ENCODE peak calls at places on chromosome 3, in nine cellular contexts. E is fibroblast of lung, A is transverse colon, L is adrenal gland, I is brain microvascular endothelial cell, X is ovary, Y is stomach, U is astrocyte, Q is HL-60. Z is an unnamed sample.

GRCh38 chr3:197333901-197334639 is 35.7 kb upstream of the DLG1 start:
- DNase-seq in U (peak), I (no peak), Q (no peak), A (no peak), X (no peak), L (no peak), E (no peak), Y (no peak), Z (peak)

GRCh38 chr3:177673105-177673804 is 476.0 kb upstream of the TBL1XR1 start:
- DNase-seq in X (no peak), I (peak), E (peak), Y (no peak), A (no peak), L (peak), U (peak), Q (no peak), Z (no peak)

GRCh38 chr3:66989860-66990696 is 8.0 kb upstream of the KBTBD8 start:
- DNase-seq in E (peak), I (no peak), U (no peak), A (no peak), Q (no peak), L (no peak), Y (no peak), X (no peak), Z (no peak)

GRCh38 chr3:196617256-196617655 is 22.2 kb upstream of the NRROS start:
- DNase-seq in X (no peak), A (no peak), Q (no peak), U (no peak), Y (no peak), E (no peak), I (no peak), L (no peak), Z (peak)

GRCh38 chr3:101567528-101568317 is 6.1 kb downstream of the TRMT10C start:
- DNase-seq in I (no peak), A (no peak), Q (no peak), U (peak), X (no peak), L (no peak), E (peak), Y (no peak), Z (no peak)

GRCh38 chr3:181824961-181825360 is 113.2 kb downstream of the SOX2 start:
- DNase-seq in U (no peak), Y (no peak), E (no peak), X (no peak), I (no peak), Q (no peak), L (no peak), A (no peak), Z (no peak)

GRCh38 chr3:184546252-184546651 is 15.3 kb upstream of the EPHB3 start:
- DNase-seq in L (peak), A (no peak), Y (no peak), E (no peak), U (no peak), X (no peak), Q (peak), I (no peak), Z (no peak)

GRCh38 chr3:13282528-13282985 is 137.6 kb downstream of the NUP210 start:
- DNase-seq in U (no peak), L (no peak), E (no peak), I (no peak), Y (no peak), X (no peak), A (no peak), Q (no peak), Z (no peak)

GRCh38 chr3:150607267-150608065 is 4.3 kb downstream of the SELENOT start:
- DNase-seq in A (no peak), Q (no peak), X (no peak), Y (no peak), E (no peak), I (no peak), U (no peak), L (no peak), Z (peak)

GRCh38 chr3:127646501-127647046 is 17.6 kb downstream of the PODXL2 start:
- DNase-seq in Q (no peak), X (no peak), U (no peak), E (no peak), Y (no peak), I (no peak), A (no peak), L (peak), Z (no peak)

GRCh38 chr3:152296990-152297389 is 28.3 kb downstream of the MBNL1 start:
- DNase-seq in Y (no peak), Q (no peak), L (no peak), I (no peak), X (no peak), U (peak), A (no peak), E (no peak), Z (no peak)
- H3K27ac ChIP-seq in Y (no peak), Q (no peak), L (no peak), I (no peak), X (no peak), U (no peak), A (peak), E (no peak), Z (no peak)

GRCh38 chr3:159821737-159822136 is 166.9 kb upstream of the IL12A start:
- DNase-seq in Q (no peak), U (no peak), E (no peak), L (no peak), A (no peak), I (no peak), Y (no peak), X (no peak), Z (no peak)
- TF ChIP-seq CTCF in Q (no peak), U (no peak), E (no peak), L (no peak), A (no peak), I (no peak), Y (no peak), X (no peak), Z (no peak)

GRCh38 chr3:130088061-130088460 is 6.4 kb downstream of the ALG1L2 start:
- DNase-seq in A (no peak), I (no peak), E (no peak), L (no peak), Q (no peak), Y (no peak), U (no peak), X (no peak), Z (no peak)

GRCh38 chr3:130091958-130092357 is 10.3 kb downstream of the ALG1L2 start:
- DNase-seq in Y (no peak), X (peak), A (no peak), Q (no peak), E (no peak), U (no peak), I (no peak), L (no peak), Z (no peak)

GRCh38 chr3:130093741-130094391 is 12.2 kb downstream of the ALG1L2 start:
- DNase-seq in U (no peak), Y (no peak), A (peak), E (no peak), X (no peak), I (no peak), Q (peak), L (no peak), Z (no peak)
- H3K27ac ChIP-seq in U (no peak), Y (no peak), A (peak), E (no peak), X (no peak), I (no peak), Q (peak), L (no peak), Z (no peak)

GRCh38 chr3:34012102-34012461 is 213.7 kb downstream of the PDCD6IP start:
- DNase-seq in A (no peak), L (peak), E (peak), Y (no peak), U (peak), Q (no peak), X (no peak), I (peak), Z (peak)

GRCh38 chr3:34009480-34009844 is 211.0 kb downstream of the PDCD6IP start:
- DNase-seq in X (no peak), U (no peak), E (no peak), Q (no peak), A (no peak), L (no peak), Y (no peak), I (peak), Z (no peak)

GRCh38 chr3:34013818-34014576 is 215.6 kb downstream of the PDCD6IP start:
- DNase-seq in A (no peak), Y (no peak), E (no peak), I (no peak), X (no peak), L (no peak), Q (no peak), U (no peak), Z (peak)

GRCh38 chr3:34008836-34009479 is 210.5 kb downstream of the PDCD6IP start:
- DNase-seq in U (peak), E (no peak), A (no peak), I (no peak), L (no peak), X (no peak), Y (no peak), Q (no peak), Z (no peak)

DNA sequence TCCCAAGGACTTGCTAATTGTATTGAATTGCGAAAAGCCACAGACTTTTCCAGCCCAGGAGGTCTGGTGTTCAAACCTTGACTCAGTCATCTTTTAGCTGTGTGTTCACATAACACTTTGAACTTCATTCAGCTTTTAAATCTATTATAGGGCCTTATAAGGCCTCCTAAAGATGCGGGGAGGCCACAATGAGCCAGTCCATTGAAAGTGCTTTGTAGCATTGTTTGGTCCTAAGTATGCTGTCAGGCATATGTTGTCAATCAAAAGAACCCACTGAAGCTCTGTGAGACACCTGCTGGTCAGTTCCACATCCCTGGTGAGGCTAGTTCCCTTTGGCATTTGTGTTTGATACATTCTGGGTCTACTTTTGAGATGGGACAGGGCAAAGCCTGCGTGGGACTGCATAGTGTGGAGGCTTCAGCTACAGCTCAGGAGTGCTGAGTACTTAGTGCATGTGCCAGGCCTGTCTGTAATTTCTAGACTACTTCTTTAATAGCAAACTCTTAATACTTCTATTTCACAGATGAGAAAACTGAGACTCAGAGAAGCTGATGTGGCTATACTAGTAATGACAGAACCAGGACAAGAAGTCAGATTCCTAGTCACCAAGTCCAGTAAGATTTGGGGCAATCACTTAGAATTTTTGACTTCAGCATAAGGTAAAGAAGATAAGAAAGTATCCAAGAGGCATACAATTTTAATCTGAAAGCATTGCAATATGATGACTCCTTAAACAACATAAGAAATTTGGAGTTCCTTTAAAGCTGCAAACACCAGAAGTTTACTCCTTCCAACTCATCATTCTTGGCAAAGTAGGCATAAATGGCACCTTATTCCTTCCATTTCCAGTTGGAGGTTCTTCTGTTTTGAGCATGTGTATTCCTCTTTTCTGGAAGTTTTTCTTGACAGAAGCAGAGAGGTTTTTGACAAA is 213.0 kb downstream of the PDCD6IP start:
- DNase-seq in I (peak), Y (no peak), A (no peak), E (peak), L (no peak), Q (no peak), U (peak), X (no peak), Z (peak)
- TF ChIP-seq CTCF in I (peak), Y (no peak), A (no peak), E (peak), L (no peak), Q (no peak), U (no peak), X (no peak), Z (peak)

DNA sequence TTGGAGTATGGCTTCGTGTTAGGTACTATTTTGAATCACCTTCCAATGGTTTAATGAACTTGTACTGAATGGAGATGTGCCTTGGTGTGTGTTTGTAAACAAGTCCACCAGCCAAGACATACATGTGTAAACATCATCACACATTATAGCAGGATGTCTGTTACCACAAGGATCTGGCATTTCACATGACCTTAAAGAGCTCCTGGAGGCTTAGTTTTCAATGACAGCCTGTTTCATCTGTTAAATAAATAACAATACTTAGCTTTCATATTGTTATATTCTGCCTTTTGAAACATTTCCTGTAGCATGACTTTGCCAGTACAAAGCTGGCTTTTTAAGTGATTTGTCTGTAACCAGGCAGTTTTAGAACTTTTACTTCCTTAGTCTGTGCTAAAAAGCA is 538.6 kb upstream of the MDFIC2 start:
- DNase-seq in U (no peak), X (no peak), A (no peak), L (no peak), Q (no peak), E (no peak), Y (no peak), I (no peak), Z (no peak)
- H3K27ac ChIP-seq in U (no peak), X (no peak), A (no peak), L (no peak), Q (no peak), E (no peak), Y (no peak), I (peak), Z (no peak)